ENCODE peak calls at places on chromosomes 2 and 18, in six cellular contexts. N, K, F, Y, A and V are unnamed samples.

GRCh38 chr18:79321625-79322024 is 74.1 kb upstream of the NFATC1 start:
- DNase-seq in N (no peak), K (no peak), F (peak; percentile 15), Y (peak; percentile 10), A (no peak), V (no peak)

GRCh38 chr2:151380617-151381235 is 23.3 kb downstream of the TNFAIP6 start:
- DNase-seq in N (no peak), K (no peak), F (no peak), Y (no peak), A (no peak), V (no peak)

GRCh38 chr2:2170189-2170588 is 160.9 kb downstream of the MYT1L start:
- DNase-seq in N (no peak), K (no peak), F (no peak), Y (no peak), A (no peak), V (no peak)

GRCh38 chr2:69177785-69178636 is 165.0 kb downstream of the ANTXR1 start:
- DNase-seq in N (peak; percentile 76), K (peak; percentile 76), F (peak; percentile 98), Y (peak; percentile 97), A (peak; percentile 71), V (peak; percentile 94)

GRCh38 chr2:235898766-235899165 is 269.4 kb downstream of the GBX2 start:
- DNase-seq in N (no peak), K (no peak), F (peak; percentile 5), Y (no peak), A (no peak), V (no peak)

GRCh38 chr2:207375207-207375875 is 154.4 kb upstream of the CREB1 start:
- DNase-seq in N (no peak), K (no peak), F (no peak), Y (no peak), A (no peak), V (peak; percentile 27)

GRCh38 chr2:73202156-73203054 is at the start of gene NOTO:
- DNase-seq in N (no peak), K (no peak), F (no peak), Y (no peak), A (no peak), V (peak; percentile 28)

GRCh38 chr2:28566441-28567075 is 70.7 kb downstream of the PLB1 start:
- DNase-seq in N (peak; percentile 16), K (peak; percentile 83), F (peak; percentile 81), Y (peak; percentile 83), A (peak; percentile 94), V (peak; percentile 80)

GRCh38 chr2:18674309-18674708 is 84.9 kb upstream of the NT5C1B start:
- DNase-seq in N (no peak), K (no peak), F (no peak), Y (no peak), A (no peak), V (no peak)

GRCh38 chr2:161088658-161089350 is 71.4 kb upstream of the TANK start:
- DNase-seq in N (no peak), K (no peak), F (no peak), Y (no peak), A (no peak), V (no peak)

GRCh38 chr18:36315736-36316135 is 18.2 kb downstream of the FHOD3 start:
- DNase-seq in N (no peak), K (no peak), F (peak; percentile 79), Y (peak; percentile 81), A (peak; percentile 42), V (peak; percentile 91)

GRCh38 chr2:144358979-144359541 is 160.9 kb downstream of the ZEB2 start:
- DNase-seq in N (no peak), K (no peak), F (peak; percentile 85), Y (peak; percentile 40), A (no peak), V (peak; percentile 61)

GRCh38 chr2:73979021-73979420 is 5.7 kb upstream of the TET3 start:
- DNase-seq in N (no peak), K (no peak), F (no peak), Y (peak; percentile 41), A (no peak), V (no peak)

GRCh38 chr2:95099910-95100309 is 21.7 kb downstream of the MRPS5 start:
- DNase-seq in N (no peak), K (no peak), F (no peak), Y (no peak), A (no peak), V (no peak)

GRCh38 chr2:36389081-36389480 is 33.5 kb downstream of the CRIM1 start:
- DNase-seq in N (no peak), K (no peak), F (peak; percentile 46), Y (no peak), A (no peak), V (no peak)

GRCh38 chr2:168002021-168002553 is 245.3 kb downstream of the STK39 start:
- DNase-seq in N (no peak), K (no peak), F (peak; percentile 61), Y (peak; percentile 35), A (no peak), V (peak; percentile 42)

GRCh38 chr2:71101656-71102055 is 28.4 kb downstream of the MCEE start:
- DNase-seq in N (peak; percentile 39), K (no peak), F (peak; percentile 74), Y (peak; percentile 48), A (no peak), V (peak; percentile 80)

GRCh38 chr2:20521682-20522189 is 74.9 kb downstream of the RHOB start:
- DNase-seq in N (no peak), K (no peak), F (no peak), Y (no peak), A (no peak), V (no peak)

GRCh38 chr18:75029456-75029855 is 179.5 kb downstream of the PTGR3 start:
- DNase-seq in N (no peak), K (no peak), F (no peak), Y (no peak), A (no peak), V (no peak)

GRCh38 chr2:200786826-200787225 is 24.9 kb upstream of the BZW1 start:
- DNase-seq in N (peak; percentile 36), K (no peak), F (peak; percentile 97), Y (peak; percentile 62), A (no peak), V (peak; percentile 92)

GRCh38 chr18:56562479-56562878 is 75.9 kb downstream of the TXNL1 start:
- DNase-seq in N (no peak), K (no peak), F (no peak), Y (no peak), A (no peak), V (no peak)

GRCh38 chr18:36392163-36392887 is 94.8 kb downstream of the FHOD3 start:
- DNase-seq in N (no peak), K (no peak), F (no peak), Y (no peak), A (no peak), V (no peak)

GRCh38 chr2:96102596-96103387 is 13.6 kb downstream of the ADRA2B start:
- DNase-seq in N (no peak), K (no peak), F (no peak), Y (no peak), A (peak; percentile 56), V (no peak)

GRCh38 chr18:65934874-65935273 is 184.1 kb downstream of the CDH7 start:
- DNase-seq in N (no peak), K (no peak), F (no peak), Y (no peak), A (no peak), V (no peak)

GRCh38 chr2:26453421-26454329 is 24.2 kb downstream of the OTOF start:
- DNase-seq in N (no peak), K (no peak), F (no peak), Y (no peak), A (no peak), V (no peak)
- TF ChIP-seq CTCF in N (no peak), K (no peak), F (no peak), Y (no peak), A (no peak), V (no peak)

DNA sequence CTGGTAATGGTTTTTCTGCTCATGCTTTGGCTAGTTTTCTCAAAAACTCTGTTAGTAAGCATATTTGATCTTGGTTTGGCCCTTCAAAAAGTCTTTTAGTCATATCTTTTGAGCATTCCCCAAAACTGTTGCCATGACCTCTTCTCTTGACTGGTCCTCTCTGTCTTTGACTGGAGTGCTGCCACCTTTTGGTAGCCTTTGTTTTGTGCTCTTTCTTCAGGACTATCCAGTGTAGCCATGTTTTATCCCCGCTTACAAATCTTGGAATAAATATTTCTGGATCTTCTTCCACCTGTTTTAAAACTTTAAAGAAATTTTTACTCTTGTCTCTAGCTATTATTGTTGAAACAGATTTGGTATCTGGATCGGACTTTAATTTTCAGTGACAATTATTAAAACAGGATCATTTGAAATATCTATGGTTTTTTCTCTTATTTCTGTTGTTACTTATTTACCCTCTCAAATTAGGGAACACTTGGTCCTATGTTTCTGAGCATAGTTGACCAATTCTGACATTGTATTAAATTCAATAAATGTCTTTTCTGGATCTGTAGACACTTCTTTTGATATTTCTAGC is 965 bp upstream of the ELOA2 start:
- DNase-seq in N (no peak), K (peak; percentile 8), F (peak; percentile 48), Y (peak; percentile 65), A (no peak), V (peak; percentile 38)
- TF ChIP-seq CTCF in N (peak; percentile 61), K (peak; percentile 43), F (peak; percentile 49), Y (peak; percentile 50), A (peak; percentile 67), V (peak; percentile 50)

GRCh38 chr2:109332880-109333279 is 203.9 kb downstream of the SH3RF3 start:
- DNase-seq in N (no peak), K (no peak), F (no peak), Y (no peak), A (no peak), V (no peak)

GRCh38 chr2:109331081-109331480 is 202.1 kb downstream of the SH3RF3 start:
- DNase-seq in N (no peak), K (no peak), F (no peak), Y (peak; percentile 30), A (no peak), V (no peak)

GRCh38 chr2:109331864-109332848 is 203.2 kb downstream of the SH3RF3 start:
- DNase-seq in N (peak; percentile 82), K (peak; percentile 63), F (peak; percentile 92), Y (peak; percentile 98), A (no peak), V (peak; percentile 97)

GRCh38 chr2:109335586-109336266 is 206.7 kb downstream of the SH3RF3 start:
- DNase-seq in N (peak; percentile 65), K (no peak), F (peak; percentile 90), Y (peak; percentile 42), A (no peak), V (peak; percentile 23)

DNA sequence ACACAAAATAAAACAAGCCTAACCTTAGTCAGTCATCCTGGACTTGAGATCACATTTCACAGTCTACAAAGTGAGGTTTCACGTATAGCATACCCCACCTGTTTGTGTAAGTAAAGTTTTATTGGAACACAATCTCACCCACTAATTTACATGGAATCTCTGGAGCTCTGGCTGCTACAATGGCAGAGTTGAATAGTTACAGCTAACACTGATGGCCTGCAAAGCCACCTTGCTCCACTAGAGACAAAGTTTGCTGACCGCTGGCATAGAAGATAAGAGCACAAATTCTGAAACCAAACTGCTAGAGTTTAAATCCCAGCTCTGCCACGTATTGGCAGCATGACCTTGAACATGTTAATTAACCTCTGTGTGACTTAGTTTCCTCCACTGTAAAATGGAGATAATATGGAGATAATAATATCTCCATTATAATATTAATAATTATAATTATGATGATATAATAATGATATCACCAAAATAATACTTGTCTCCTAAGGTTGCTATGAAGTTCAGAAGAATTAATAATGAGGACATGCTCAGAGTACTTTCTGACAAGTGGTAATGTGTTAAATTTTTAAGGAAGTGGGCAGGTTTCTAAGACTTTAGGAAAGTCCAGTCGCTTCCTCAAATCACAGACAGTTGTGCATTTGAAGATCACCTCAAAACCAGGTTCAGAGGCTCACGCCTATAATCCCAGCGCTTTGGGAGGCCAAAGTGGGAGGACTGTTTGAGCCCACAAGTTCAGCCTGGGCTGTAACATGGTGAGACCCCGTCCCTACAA is 204.6 kb downstream of the SH3RF3 start:
- DNase-seq in N (no peak), K (no peak), F (no peak), Y (peak; percentile 33), A (no peak), V (no peak)
- TF ChIP-seq CTCF in N (peak; percentile 41), K (peak; percentile 25), F (peak; percentile 52), Y (peak; percentile 19), A (peak; percentile 67), V (no peak)

GRCh38 chr2:60437080-60437765 is 116.2 kb downstream of the BCL11A start:
- DNase-seq in N (no peak), K (no peak), F (no peak), Y (no peak), A (no peak), V (no peak)
- TF ChIP-seq CTCF in N (no peak), K (no peak), F (no peak), Y (no peak), A (no peak), V (no peak)